ENCODE peak calls at places on chromosomes 13 and 19, in five cellular contexts. One of them, this sample, is unnamed. For H3K4me1, the result is how much of the 10 kb centered on the place peaks cover.

GRCh38 chr13:112907916-112908315 is 61.1 kb upstream of the MCF2L start:
- DNase-seq in tibial artery: no peak
- DNase-seq in neuronal stem cell: no peak
- DNase-seq in astrocyte: no peak
- DNase-seq in sigmoid colon: peak
- DNase-seq in this sample: no peak

GRCh38 chr19:17078038-17078919 is 2.7 kb downstream of the MYO9B start:
- DNase-seq in tibial artery: no peak
- DNase-seq in neuronal stem cell: no peak
- DNase-seq in astrocyte: no peak
- DNase-seq in sigmoid colon: no peak
- DNase-seq in this sample: no peak

GRCh38 chr13:48492123-48493075 is 40.5 kb downstream of the RCBTB2 start:
- DNase-seq in tibial artery: peak
- DNase-seq in neuronal stem cell: no peak
- DNase-seq in astrocyte: no peak
- DNase-seq in sigmoid colon: peak
- DNase-seq in this sample: peak

GRCh38 chr13:42794572-42795275 is 13.3 kb downstream of the FAM216B start:
- DNase-seq in tibial artery: no peak
- DNase-seq in neuronal stem cell: no peak
- DNase-seq in astrocyte: peak
- DNase-seq in sigmoid colon: no peak
- DNase-seq in this sample: no peak

GRCh38 chr19:16579381-16579780 is 7.2 kb upstream of the SLC35E1 start:
- DNase-seq in tibial artery: no peak
- DNase-seq in neuronal stem cell: no peak
- DNase-seq in astrocyte: no peak
- DNase-seq in sigmoid colon: no peak
- DNase-seq in this sample: no peak

GRCh38 chr19:46605356-46605821 is 4.3 kb downstream of the CALM3 start:
- DNase-seq in tibial artery: peak
- DNase-seq in neuronal stem cell: no peak
- DNase-seq in astrocyte: no peak
- DNase-seq in sigmoid colon: peak
- DNase-seq in this sample: peak

GRCh38 chr19:23596872-23597271 is 90.1 kb downstream of the ZNF675 start:
- DNase-seq in tibial artery: no peak
- DNase-seq in neuronal stem cell: no peak
- DNase-seq in astrocyte: no peak
- DNase-seq in sigmoid colon: no peak
- DNase-seq in this sample: no peak

GRCh38 chr13:40626977-40627376 is 39.5 kb downstream of the FOXO1 start:
- DNase-seq in tibial artery: no peak
- DNase-seq in neuronal stem cell: no peak
- DNase-seq in astrocyte: no peak
- DNase-seq in sigmoid colon: no peak
- DNase-seq in this sample: no peak

GRCh38 chr19:3987619-3988371 is 2.5 kb upstream of the EEF2 start:
- DNase-seq in tibial artery: peak
- DNase-seq in neuronal stem cell: peak
- DNase-seq in astrocyte: peak
- DNase-seq in sigmoid colon: peak
- DNase-seq in this sample: peak
- H3K27ac ChIP-seq in tibial artery: no peak
- H3K27ac ChIP-seq in neuronal stem cell: no peak
- H3K27ac ChIP-seq in astrocyte: no peak
- H3K27ac ChIP-seq in sigmoid colon: peak
- H3K27ac ChIP-seq in this sample: peak

GRCh38 chr19:39407394-39407643 is 672 bp downstream of the ZFP36 start:
- DNase-seq in tibial artery: no peak
- DNase-seq in neuronal stem cell: no peak
- DNase-seq in astrocyte: no peak
- DNase-seq in sigmoid colon: peak
- DNase-seq in this sample: peak

GRCh38 chr19:39409207-39409885 is 2.7 kb downstream of the ZFP36 start:
- DNase-seq in tibial artery: peak
- DNase-seq in neuronal stem cell: no peak
- DNase-seq in astrocyte: no peak
- DNase-seq in sigmoid colon: peak
- DNase-seq in this sample: peak

GRCh38 chr19:39406656-39407393 is at the start of gene ZFP36:
- DNase-seq in tibial artery: peak
- DNase-seq in neuronal stem cell: no peak
- DNase-seq in astrocyte: no peak
- DNase-seq in sigmoid colon: peak
- DNase-seq in this sample: peak

GRCh38 chr19:39408392-39409206 is 2.0 kb downstream of the ZFP36 start:
- DNase-seq in tibial artery: no peak
- DNase-seq in neuronal stem cell: no peak
- DNase-seq in astrocyte: no peak
- DNase-seq in sigmoid colon: peak
- DNase-seq in this sample: no peak

DNA sequence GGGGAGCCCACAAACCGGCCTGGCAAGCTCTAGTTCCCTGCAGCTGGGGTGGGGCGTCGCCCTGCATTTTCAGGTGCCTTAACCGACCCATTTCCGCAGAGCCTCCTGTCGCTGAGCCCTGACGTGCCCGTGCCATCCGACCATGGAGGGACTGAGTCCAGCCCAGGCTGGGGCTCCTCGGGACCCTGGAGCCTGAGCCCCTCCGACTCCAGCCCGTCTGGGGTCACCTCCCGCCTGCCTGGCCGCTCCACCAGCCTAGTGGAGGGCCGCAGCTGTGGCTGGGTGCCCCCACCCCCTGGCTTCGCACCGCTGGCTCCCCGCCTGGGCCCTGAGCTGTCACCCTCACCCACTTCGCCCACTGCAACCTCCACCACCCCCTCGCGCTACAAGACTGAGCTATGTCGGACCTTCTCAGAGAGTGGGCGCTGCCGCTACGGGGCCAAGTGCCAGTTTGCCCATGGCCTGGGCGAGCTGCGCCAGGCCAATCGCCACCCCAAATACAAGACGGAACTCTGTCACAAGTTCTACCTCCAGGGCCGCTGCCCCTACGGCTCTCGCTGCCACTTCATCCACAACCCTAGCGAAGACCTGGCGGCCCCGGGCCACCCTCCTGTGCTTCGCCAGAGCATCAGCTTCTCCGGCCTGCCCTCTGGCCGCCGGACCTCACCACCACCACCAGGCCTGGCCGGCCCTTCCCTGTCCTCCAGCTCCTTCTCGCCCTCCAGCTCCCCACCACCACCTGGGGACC is 1.2 kb downstream of the ZFP36 start:
- DNase-seq in tibial artery: no peak
- DNase-seq in neuronal stem cell: no peak
- DNase-seq in astrocyte: no peak
- DNase-seq in sigmoid colon: peak
- DNase-seq in this sample: no peak
- H3K4me1 ChIP-seq in tibial artery: under half
- H3K4me1 ChIP-seq in neuronal stem cell: under half
- H3K4me1 ChIP-seq in astrocyte: half or more
- H3K4me1 ChIP-seq in sigmoid colon: under half
- H3K4me1 ChIP-seq in this sample: under half

GRCh38 chr13:52833261-52833660 is 15.2 kb downstream of the PCDH8 start:
- DNase-seq in tibial artery: no peak
- DNase-seq in neuronal stem cell: peak
- DNase-seq in astrocyte: no peak
- DNase-seq in sigmoid colon: no peak
- DNase-seq in this sample: no peak
- H3K4me3 ChIP-seq in tibial artery: no peak
- H3K4me3 ChIP-seq in neuronal stem cell: no peak
- H3K4me3 ChIP-seq in astrocyte: no peak
- H3K4me3 ChIP-seq in sigmoid colon: no peak
- H3K4me3 ChIP-seq in this sample: no peak

GRCh38 chr19:52397310-52398090 is at the start of gene ZNF528:
- DNase-seq in tibial artery: peak
- DNase-seq in neuronal stem cell: peak
- DNase-seq in astrocyte: peak
- DNase-seq in sigmoid colon: peak
- DNase-seq in this sample: peak
- H3K27ac ChIP-seq in tibial artery: peak
- H3K27ac ChIP-seq in neuronal stem cell: no peak
- H3K27ac ChIP-seq in astrocyte: peak
- H3K27ac ChIP-seq in sigmoid colon: peak
- H3K27ac ChIP-seq in this sample: peak

GRCh38 chr19:11094520-11094894 is 5.2 kb downstream of the LDLR start:
- DNase-seq in tibial artery: no peak
- DNase-seq in neuronal stem cell: no peak
- DNase-seq in astrocyte: no peak
- DNase-seq in sigmoid colon: no peak
- DNase-seq in this sample: no peak
- H3K4me1 ChIP-seq in tibial artery: half or more
- H3K4me1 ChIP-seq in neuronal stem cell: under half
- H3K4me1 ChIP-seq in astrocyte: under half
- H3K4me1 ChIP-seq in sigmoid colon: under half
- H3K4me1 ChIP-seq in this sample: half or more

GRCh38 chr19:58059003-58059671 is at the start of gene ZNF135:
- DNase-seq in tibial artery: peak
- DNase-seq in neuronal stem cell: peak
- DNase-seq in astrocyte: peak
- DNase-seq in sigmoid colon: peak
- DNase-seq in this sample: peak

GRCh38 chr19:58060231-58060630 is 1.1 kb downstream of the ZNF135 start:
- DNase-seq in tibial artery: no peak
- DNase-seq in neuronal stem cell: no peak
- DNase-seq in astrocyte: no peak
- DNase-seq in sigmoid colon: no peak
- DNase-seq in this sample: no peak

GRCh38 chr19:58056861-58057260 is 2.2 kb upstream of the ZNF135 start:
- DNase-seq in tibial artery: no peak
- DNase-seq in neuronal stem cell: no peak
- DNase-seq in astrocyte: no peak
- DNase-seq in sigmoid colon: no peak
- DNase-seq in this sample: no peak

GRCh38 chr19:58058428-58058827 is 654 bp upstream of the ZNF135 start:
- DNase-seq in tibial artery: no peak
- DNase-seq in neuronal stem cell: no peak
- DNase-seq in astrocyte: no peak
- DNase-seq in sigmoid colon: no peak
- DNase-seq in this sample: no peak

GRCh38 chr19:58059681-58060080 is 599 bp downstream of the ZNF135 start:
- DNase-seq in tibial artery: no peak
- DNase-seq in neuronal stem cell: no peak
- DNase-seq in astrocyte: no peak
- DNase-seq in sigmoid colon: no peak
- DNase-seq in this sample: no peak
- H3K4me3 ChIP-seq in tibial artery: peak
- H3K4me3 ChIP-seq in neuronal stem cell: peak
- H3K4me3 ChIP-seq in astrocyte: peak
- H3K4me3 ChIP-seq in sigmoid colon: peak
- H3K4me3 ChIP-seq in this sample: peak

GRCh38 chr19:32924200-32924599 is 47.6 kb downstream of the CEP89 start:
- DNase-seq in tibial artery: no peak
- DNase-seq in neuronal stem cell: no peak
- DNase-seq in astrocyte: peak
- DNase-seq in sigmoid colon: no peak
- DNase-seq in this sample: no peak
- H3K27ac ChIP-seq in tibial artery: no peak
- H3K27ac ChIP-seq in neuronal stem cell: no peak
- H3K27ac ChIP-seq in astrocyte: no peak
- H3K27ac ChIP-seq in sigmoid colon: no peak
- H3K27ac ChIP-seq in this sample: no peak

GRCh38 chr19:5628470-5628869 is 5.6 kb downstream of the SAFB start:
- DNase-seq in tibial artery: no peak
- DNase-seq in neuronal stem cell: no peak
- DNase-seq in astrocyte: peak
- DNase-seq in sigmoid colon: no peak
- DNase-seq in this sample: no peak

GRCh38 chr19:5632241-5632612 is 9.3 kb downstream of the SAFB start:
- DNase-seq in tibial artery: no peak
- DNase-seq in neuronal stem cell: no peak
- DNase-seq in astrocyte: no peak
- DNase-seq in sigmoid colon: no peak
- DNase-seq in this sample: no peak

GRCh38 chr19:5627395-5627904 is 4.6 kb downstream of the SAFB start:
- DNase-seq in tibial artery: peak
- DNase-seq in neuronal stem cell: no peak
- DNase-seq in astrocyte: peak
- DNase-seq in sigmoid colon: peak
- DNase-seq in this sample: no peak

GRCh38 chr19:5631511-5632240 is 8.8 kb downstream of the SAFB start:
- DNase-seq in tibial artery: no peak
- DNase-seq in neuronal stem cell: no peak
- DNase-seq in astrocyte: no peak
- DNase-seq in sigmoid colon: no peak
- DNase-seq in this sample: no peak

DNA sequence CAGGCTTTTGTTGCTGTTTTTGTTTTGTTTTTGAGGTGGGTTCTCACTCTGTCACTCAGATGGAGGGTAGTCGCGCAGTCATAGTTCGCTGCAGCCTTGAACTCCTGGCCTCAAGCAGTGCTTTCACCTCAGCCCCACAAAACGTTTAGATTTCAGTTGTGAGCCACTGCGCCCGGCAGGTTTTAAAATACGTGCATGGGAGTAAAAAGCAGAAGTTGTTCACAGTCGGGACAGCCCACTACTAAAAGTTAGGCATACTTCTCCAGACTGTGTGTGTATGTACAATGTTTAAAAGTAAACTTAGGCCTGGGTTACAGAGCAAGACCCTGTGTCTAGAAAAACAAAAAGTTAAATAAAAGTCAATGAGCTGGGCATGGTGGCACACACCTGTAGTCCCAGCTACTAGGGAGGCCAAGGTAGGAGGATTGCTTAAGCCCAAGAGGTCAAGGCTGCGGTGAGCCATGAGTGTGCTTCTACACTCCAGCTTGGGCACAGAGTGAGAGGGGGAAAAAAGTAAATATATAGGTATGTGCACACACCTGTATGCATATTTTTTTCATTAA is 6.1 kb downstream of the SAFB start:
- DNase-seq in tibial artery: no peak
- DNase-seq in neuronal stem cell: no peak
- DNase-seq in astrocyte: no peak
- DNase-seq in sigmoid colon: no peak
- DNase-seq in this sample: no peak
- H3K4me1 ChIP-seq in tibial artery: half or more
- H3K4me1 ChIP-seq in neuronal stem cell: under half
- H3K4me1 ChIP-seq in astrocyte: under half
- H3K4me1 ChIP-seq in sigmoid colon: half or more
- H3K4me1 ChIP-seq in this sample: under half

DNA sequence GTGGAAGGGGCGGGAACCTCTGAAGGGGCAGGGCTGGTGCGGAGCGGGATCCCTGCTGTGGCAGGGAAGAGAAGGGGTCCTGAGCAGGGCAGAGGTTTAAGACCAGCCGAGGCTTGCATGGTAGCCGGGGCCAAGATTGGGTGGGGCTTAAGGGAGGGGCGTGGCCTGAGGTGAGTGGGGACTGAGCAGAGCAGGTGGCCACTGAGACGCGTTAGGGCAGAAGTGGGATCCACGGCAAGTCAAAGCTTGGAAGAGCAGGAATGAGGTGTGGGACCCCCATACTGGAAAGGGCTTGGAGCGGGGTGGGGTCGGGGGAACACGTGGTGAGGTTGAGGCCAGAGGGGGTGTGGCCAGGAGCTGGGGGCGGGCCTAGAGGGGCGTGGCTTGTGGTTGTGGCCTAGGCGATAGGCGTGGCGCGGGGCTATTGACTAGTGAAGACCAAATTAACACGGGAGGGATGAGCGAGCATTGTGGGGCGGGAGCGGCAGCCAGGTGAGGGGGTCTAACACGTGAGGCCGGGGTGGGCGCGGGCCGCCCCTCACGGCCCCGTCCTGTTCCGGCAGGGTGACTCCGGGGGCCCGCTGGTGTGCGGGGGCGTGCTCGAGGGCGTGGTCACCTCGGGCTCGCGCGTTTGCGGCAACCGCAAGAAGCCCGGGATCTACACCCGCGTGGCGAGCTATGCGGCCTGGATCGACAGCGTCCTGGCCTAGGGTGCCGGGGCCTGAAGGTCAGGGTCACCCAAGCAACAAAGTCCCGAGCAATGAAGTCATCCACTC is 3.3 kb downstream of the CFD start:
- DNase-seq in tibial artery: peak
- DNase-seq in neuronal stem cell: peak
- DNase-seq in astrocyte: no peak
- DNase-seq in sigmoid colon: no peak
- DNase-seq in this sample: no peak
- H3K4me3 ChIP-seq in tibial artery: no peak
- H3K4me3 ChIP-seq in neuronal stem cell: no peak
- H3K4me3 ChIP-seq in astrocyte: no peak
- H3K4me3 ChIP-seq in sigmoid colon: no peak
- H3K4me3 ChIP-seq in this sample: peak